ENCODE peak calls at places on chromosomes 4 and X, in nine cellular contexts. One of them, this sample, is unnamed. For H3K4me1, the result is how much of the 10 kb centered on the place peaks cover.

GRCh38 chr4:118703118-118703517 is 17.9 kb downstream of the METTL14 start:
- DNase-seq in small intestine: no peak
- DNase-seq in gastrocnemius medialis: no peak
- DNase-seq in keratinocyte: no peak
- DNase-seq in esophagus squamous epithelium: no peak
- DNase-seq in cardiac muscle cell: no peak
- DNase-seq in tibial artery: no peak
- DNase-seq in CD8-positive, alpha-beta T cell: no peak
- DNase-seq in endodermal cell: no peak
- DNase-seq in this sample: no peak

GRCh38 chrX:109281478-109282275 is 200.2 kb downstream of the GUCY2F start:
- DNase-seq in tibial artery: no peak
- DNase-seq in endodermal cell: peak
- DNase-seq in small intestine: peak
- DNase-seq in keratinocyte: no peak
- DNase-seq in gastrocnemius medialis: no peak
- DNase-seq in esophagus squamous epithelium: no peak
- DNase-seq in cardiac muscle cell: peak
- DNase-seq in CD8-positive, alpha-beta T cell: no peak
- DNase-seq in this sample: no peak

GRCh38 chr4:187865914-187866313 is 129.7 kb upstream of the ZFP42 start:
- DNase-seq in CD8-positive, alpha-beta T cell: no peak
- DNase-seq in esophagus squamous epithelium: no peak
- DNase-seq in cardiac muscle cell: no peak
- DNase-seq in endodermal cell: no peak
- DNase-seq in keratinocyte: no peak
- DNase-seq in gastrocnemius medialis: no peak
- DNase-seq in small intestine: no peak
- DNase-seq in tibial artery: no peak
- DNase-seq in this sample: no peak

GRCh38 chr4:168744021-168744420 is 247.2 kb downstream of the PALLD start:
- DNase-seq in small intestine: no peak
- DNase-seq in keratinocyte: no peak
- DNase-seq in cardiac muscle cell: no peak
- DNase-seq in tibial artery: no peak
- DNase-seq in esophagus squamous epithelium: no peak
- DNase-seq in gastrocnemius medialis: no peak
- DNase-seq in endodermal cell: no peak
- DNase-seq in CD8-positive, alpha-beta T cell: no peak
- DNase-seq in this sample: no peak

GRCh38 chrX:129779747-129780146 is at the start of gene SASH3:
- DNase-seq in small intestine: peak
- DNase-seq in esophagus squamous epithelium: peak
- DNase-seq in cardiac muscle cell: no peak
- DNase-seq in tibial artery: peak
- DNase-seq in CD8-positive, alpha-beta T cell: peak
- DNase-seq in keratinocyte: no peak
- DNase-seq in gastrocnemius medialis: peak
- DNase-seq in endodermal cell: no peak
- DNase-seq in this sample: no peak

GRCh38 chr4:79609853-79610252 is 201.8 kb upstream of the GK2 start:
- DNase-seq in keratinocyte: no peak
- DNase-seq in endodermal cell: no peak
- DNase-seq in esophagus squamous epithelium: no peak
- DNase-seq in gastrocnemius medialis: no peak
- DNase-seq in small intestine: no peak
- DNase-seq in cardiac muscle cell: no peak
- DNase-seq in tibial artery: no peak
- DNase-seq in CD8-positive, alpha-beta T cell: no peak
- DNase-seq in this sample: no peak

GRCh38 chrX:55143621-55144020 is 54.8 kb downstream of the PAGE2 start:
- DNase-seq in cardiac muscle cell: no peak
- DNase-seq in CD8-positive, alpha-beta T cell: no peak
- DNase-seq in small intestine: no peak
- DNase-seq in esophagus squamous epithelium: no peak
- DNase-seq in keratinocyte: no peak
- DNase-seq in tibial artery: no peak
- DNase-seq in endodermal cell: no peak
- DNase-seq in gastrocnemius medialis: no peak
- DNase-seq in this sample: no peak

GRCh38 chr4:3725936-3726895 is 40.0 kb upstream of the ADRA2C start:
- DNase-seq in tibial artery: no peak
- DNase-seq in keratinocyte: no peak
- DNase-seq in gastrocnemius medialis: no peak
- DNase-seq in esophagus squamous epithelium: no peak
- DNase-seq in endodermal cell: no peak
- DNase-seq in small intestine: no peak
- DNase-seq in CD8-positive, alpha-beta T cell: no peak
- DNase-seq in cardiac muscle cell: no peak
- DNase-seq in this sample: peak

GRCh38 chr4:142614621-142615323 is 231.3 kb downstream of the INPP4B start:
- DNase-seq in keratinocyte: peak
- DNase-seq in CD8-positive, alpha-beta T cell: no peak
- DNase-seq in small intestine: no peak
- DNase-seq in tibial artery: no peak
- DNase-seq in gastrocnemius medialis: no peak
- DNase-seq in esophagus squamous epithelium: no peak
- DNase-seq in endodermal cell: no peak
- DNase-seq in cardiac muscle cell: no peak
- DNase-seq in this sample: no peak

GRCh38 chr4:88177981-88178632 is 19.7 kb upstream of the ABCG2 start:
- DNase-seq in small intestine: peak
- DNase-seq in cardiac muscle cell: peak
- DNase-seq in gastrocnemius medialis: peak
- DNase-seq in endodermal cell: peak
- DNase-seq in CD8-positive, alpha-beta T cell: no peak
- DNase-seq in keratinocyte: peak
- DNase-seq in tibial artery: peak
- DNase-seq in esophagus squamous epithelium: no peak
- DNase-seq in this sample: peak

GRCh38 chrX:2484721-2485459 is 15.9 kb downstream of the DHRSX start:
- DNase-seq in endodermal cell: peak
- DNase-seq in gastrocnemius medialis: no peak
- DNase-seq in small intestine: no peak
- DNase-seq in esophagus squamous epithelium: no peak
- DNase-seq in tibial artery: peak
- DNase-seq in cardiac muscle cell: peak
- DNase-seq in CD8-positive, alpha-beta T cell: no peak
- DNase-seq in keratinocyte: peak
- DNase-seq in this sample: no peak

GRCh38 chrX:10904220-10904619 is 206.9 kb upstream of the HCCS start:
- DNase-seq in gastrocnemius medialis: no peak
- DNase-seq in cardiac muscle cell: no peak
- DNase-seq in keratinocyte: no peak
- DNase-seq in tibial artery: no peak
- DNase-seq in small intestine: no peak
- DNase-seq in endodermal cell: no peak
- DNase-seq in esophagus squamous epithelium: no peak
- DNase-seq in CD8-positive, alpha-beta T cell: no peak
- DNase-seq in this sample: no peak

GRCh38 chr4:143355540-143356217 is 19.0 kb downstream of the GAB1 start:
- DNase-seq in endodermal cell: no peak
- DNase-seq in small intestine: no peak
- DNase-seq in cardiac muscle cell: no peak
- DNase-seq in gastrocnemius medialis: no peak
- DNase-seq in tibial artery: no peak
- DNase-seq in CD8-positive, alpha-beta T cell: no peak
- DNase-seq in esophagus squamous epithelium: no peak
- DNase-seq in keratinocyte: no peak
- DNase-seq in this sample: no peak

GRCh38 chrX:138298268-138298667 is 413.2 kb downstream of the FGF13 start:
- DNase-seq in keratinocyte: no peak
- DNase-seq in tibial artery: no peak
- DNase-seq in cardiac muscle cell: no peak
- DNase-seq in esophagus squamous epithelium: no peak
- DNase-seq in gastrocnemius medialis: no peak
- DNase-seq in endodermal cell: no peak
- DNase-seq in small intestine: no peak
- DNase-seq in CD8-positive, alpha-beta T cell: no peak
- DNase-seq in this sample: no peak

GRCh38 chrX:47191806-47192401 is 1.7 kb upstream of the UBA1 start:
- DNase-seq in small intestine: no peak
- DNase-seq in gastrocnemius medialis: no peak
- DNase-seq in cardiac muscle cell: no peak
- DNase-seq in endodermal cell: no peak
- DNase-seq in tibial artery: no peak
- DNase-seq in CD8-positive, alpha-beta T cell: no peak
- DNase-seq in esophagus squamous epithelium: no peak
- DNase-seq in keratinocyte: no peak
- DNase-seq in this sample: no peak

GRCh38 chr4:55111601-55112000 is 13.8 kb downstream of the KDR start:
- DNase-seq in tibial artery: no peak
- DNase-seq in CD8-positive, alpha-beta T cell: no peak
- DNase-seq in gastrocnemius medialis: no peak
- DNase-seq in small intestine: no peak
- DNase-seq in esophagus squamous epithelium: no peak
- DNase-seq in endodermal cell: no peak
- DNase-seq in keratinocyte: no peak
- DNase-seq in cardiac muscle cell: no peak
- DNase-seq in this sample: no peak

GRCh38 chr4:184792334-184792733 is 33.4 kb downstream of the ACSL1 start:
- DNase-seq in small intestine: no peak
- DNase-seq in gastrocnemius medialis: no peak
- DNase-seq in keratinocyte: no peak
- DNase-seq in tibial artery: no peak
- DNase-seq in esophagus squamous epithelium: no peak
- DNase-seq in endodermal cell: no peak
- DNase-seq in cardiac muscle cell: no peak
- DNase-seq in CD8-positive, alpha-beta T cell: no peak
- DNase-seq in this sample: no peak

DNA sequence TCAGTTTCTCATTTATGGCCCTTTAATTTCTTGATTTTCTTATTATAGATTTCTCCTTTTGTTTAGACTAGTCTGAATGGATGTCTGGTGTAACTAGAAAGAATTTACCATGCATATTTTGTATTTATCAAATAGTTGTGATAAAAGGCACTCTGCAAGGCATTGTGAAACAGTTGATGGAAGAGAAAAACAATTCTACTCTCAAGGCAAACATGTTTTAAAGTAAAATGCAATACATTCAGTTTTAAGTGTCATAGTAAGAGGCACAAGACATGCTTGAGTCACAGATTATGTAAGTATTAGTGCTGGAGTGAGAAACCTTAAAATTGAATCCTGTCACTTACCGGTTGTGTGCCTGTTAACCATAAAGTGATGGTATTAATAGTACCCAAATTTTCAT is 283.3 kb upstream of the DKK2 start:
- DNase-seq in endodermal cell: no peak
- DNase-seq in tibial artery: no peak
- DNase-seq in esophagus squamous epithelium: no peak
- DNase-seq in small intestine: no peak
- DNase-seq in keratinocyte: no peak
- DNase-seq in cardiac muscle cell: no peak
- DNase-seq in CD8-positive, alpha-beta T cell: no peak
- DNase-seq in gastrocnemius medialis: no peak
- DNase-seq in this sample: no peak
- H3K4me1 ChIP-seq in endodermal cell: under half
- H3K4me1 ChIP-seq in tibial artery: under half
- H3K4me1 ChIP-seq in esophagus squamous epithelium: under half
- H3K4me1 ChIP-seq in small intestine: under half
- H3K4me1 ChIP-seq in keratinocyte: under half
- H3K4me1 ChIP-seq in cardiac muscle cell: under half
- H3K4me1 ChIP-seq in CD8-positive, alpha-beta T cell: under half
- H3K4me1 ChIP-seq in gastrocnemius medialis: under half
- H3K4me1 ChIP-seq in this sample: under half

DNA sequence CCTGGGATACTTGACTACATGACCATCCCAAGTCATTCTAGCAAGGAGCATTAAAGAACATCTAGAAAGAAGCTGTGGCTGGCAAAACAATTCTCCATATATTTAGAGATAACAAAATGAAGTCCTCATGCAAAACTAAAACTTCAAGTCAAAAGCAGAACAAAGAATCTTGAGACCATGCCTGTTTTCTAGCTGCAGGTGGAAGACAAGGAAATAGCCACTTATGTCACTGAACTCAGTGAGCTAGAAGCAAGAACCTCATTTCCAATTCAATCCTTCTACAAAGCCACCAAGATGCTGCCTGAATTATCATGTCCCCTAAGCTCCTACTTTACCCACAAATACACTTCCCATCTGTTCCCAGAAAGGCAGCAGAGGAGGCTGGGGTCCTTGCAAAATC is 13.8 kb downstream of the USP46 start:
- DNase-seq in esophagus squamous epithelium: no peak
- DNase-seq in CD8-positive, alpha-beta T cell: no peak
- DNase-seq in tibial artery: no peak
- DNase-seq in endodermal cell: no peak
- DNase-seq in small intestine: no peak
- DNase-seq in cardiac muscle cell: no peak
- DNase-seq in keratinocyte: no peak
- DNase-seq in gastrocnemius medialis: no peak
- DNase-seq in this sample: no peak
- H3K4me1 ChIP-seq in esophagus squamous epithelium: under half
- H3K4me1 ChIP-seq in CD8-positive, alpha-beta T cell: under half
- H3K4me1 ChIP-seq in tibial artery: under half
- H3K4me1 ChIP-seq in endodermal cell: under half
- H3K4me1 ChIP-seq in small intestine: under half
- H3K4me1 ChIP-seq in cardiac muscle cell: under half
- H3K4me1 ChIP-seq in keratinocyte: under half
- H3K4me1 ChIP-seq in gastrocnemius medialis: under half
- H3K4me1 ChIP-seq in this sample: under half

DNA sequence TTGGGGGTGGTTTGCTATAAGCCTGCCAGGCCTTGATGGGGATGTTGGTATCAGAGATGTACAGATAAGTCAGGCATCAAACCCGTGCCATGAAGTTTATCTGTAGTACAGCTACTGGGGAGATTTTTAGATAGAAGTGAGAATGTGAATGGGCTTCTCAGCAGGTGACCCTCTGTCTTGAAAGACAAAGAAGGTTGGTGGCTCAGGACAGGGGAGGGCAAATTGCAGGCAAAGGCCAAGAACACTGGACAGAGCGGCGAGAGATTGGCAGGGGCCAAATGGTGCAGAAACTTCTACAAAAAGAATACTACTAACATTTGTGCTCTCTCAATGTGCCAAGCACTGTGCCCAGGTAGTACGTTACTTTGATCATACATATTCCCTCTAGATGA is 1.9 kb upstream of the PIM2 start:
- DNase-seq in tibial artery: no peak
- DNase-seq in CD8-positive, alpha-beta T cell: no peak
- DNase-seq in endodermal cell: peak
- DNase-seq in keratinocyte: no peak
- DNase-seq in esophagus squamous epithelium: no peak
- DNase-seq in gastrocnemius medialis: no peak
- DNase-seq in cardiac muscle cell: no peak
- DNase-seq in small intestine: no peak
- DNase-seq in this sample: no peak
- H3K4me1 ChIP-seq in tibial artery: under half
- H3K4me1 ChIP-seq in CD8-positive, alpha-beta T cell: under half
- H3K4me1 ChIP-seq in endodermal cell: under half
- H3K4me1 ChIP-seq in keratinocyte: under half
- H3K4me1 ChIP-seq in esophagus squamous epithelium: under half
- H3K4me1 ChIP-seq in gastrocnemius medialis: under half
- H3K4me1 ChIP-seq in cardiac muscle cell: under half
- H3K4me1 ChIP-seq in small intestine: under half
- H3K4me1 ChIP-seq in this sample: under half

DNA sequence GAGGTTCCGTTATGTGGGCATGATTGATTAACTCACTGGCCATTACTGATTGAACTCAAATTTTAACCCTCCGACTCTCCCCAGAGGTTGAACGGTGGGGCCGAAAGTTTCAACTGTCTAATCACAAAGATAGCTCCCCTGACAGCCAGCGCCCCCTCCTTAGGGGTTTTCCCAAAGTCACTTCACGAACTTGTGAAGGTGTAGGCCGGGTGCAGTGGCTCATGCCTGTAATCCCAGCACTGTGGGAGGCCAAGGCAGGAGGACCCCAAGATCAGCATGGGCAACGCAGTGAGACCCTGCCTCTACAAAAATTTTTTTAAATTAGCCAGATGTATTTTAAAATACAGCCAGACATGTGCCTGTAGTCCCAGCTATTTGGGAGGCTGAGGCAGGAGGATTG is 39.8 kb upstream of the RBM47 start:
- DNase-seq in small intestine: no peak
- DNase-seq in cardiac muscle cell: no peak
- DNase-seq in tibial artery: no peak
- DNase-seq in endodermal cell: no peak
- DNase-seq in keratinocyte: no peak
- DNase-seq in gastrocnemius medialis: no peak
- DNase-seq in CD8-positive, alpha-beta T cell: no peak
- DNase-seq in esophagus squamous epithelium: no peak
- DNase-seq in this sample: no peak
- H3K4me1 ChIP-seq in small intestine: under half
- H3K4me1 ChIP-seq in cardiac muscle cell: under half
- H3K4me1 ChIP-seq in tibial artery: under half
- H3K4me1 ChIP-seq in endodermal cell: under half
- H3K4me1 ChIP-seq in keratinocyte: under half
- H3K4me1 ChIP-seq in gastrocnemius medialis: under half
- H3K4me1 ChIP-seq in CD8-positive, alpha-beta T cell: under half
- H3K4me1 ChIP-seq in esophagus squamous epithelium: under half
- H3K4me1 ChIP-seq in this sample: under half

This sample was measured in Caco-2.